ENCODE peak calls at places on chromosomes 12 and 14, in eight cellular contexts. F is IMR-90, T is HCT116, U is heart left ventricle, Z is transverse colon, P is A549, E is body of pancreas, D is GM12878. H is an unnamed sample.

GRCh38 chr14:57317248-57317833 is 48.6 kb downstream of the AP5M1 start:
- DNase-seq in F (peak; percentile 78), T (peak; percentile 79), U (peak; percentile 52), Z (peak; percentile 72), P (peak; percentile 59), E (peak; percentile 80), D (peak; percentile 16), H (peak; percentile 46)

GRCh38 chr12:89704457-89704856 is 4.2 kb downstream of the ATP2B1 start:
- DNase-seq in F (no peak), T (no peak), U (no peak), Z (no peak), P (no peak), E (no peak), D (no peak), H (no peak)

GRCh38 chr14:61475316-61475715 is 153.9 kb downstream of the PRKCH start:
- DNase-seq in F (peak; percentile 84), T (peak; percentile 56), U (no peak), Z (no peak), P (peak; percentile 53), E (no peak), D (no peak), H (no peak)

GRCh38 chr12:124442281-124442680 is 125.1 kb downstream of the NCOR2 start:
- DNase-seq in F (no peak), T (no peak), U (no peak), Z (no peak), P (no peak), E (no peak), D (no peak), H (no peak)

GRCh38 chr12:42756841-42757661 is 167.5 kb upstream of the PRICKLE1 start:
- DNase-seq in F (peak; percentile 91), T (peak; percentile 85), U (no peak), Z (no peak), P (peak; percentile 44), E (peak; percentile 61), D (no peak), H (peak; percentile 39)

GRCh38 chr14:73755434-73756014 is 41.3 kb upstream of the PNMA1 start:
- DNase-seq in F (no peak), T (no peak), U (no peak), Z (peak; percentile 77), P (no peak), E (peak; percentile 62), D (no peak), H (no peak)

GRCh38 chr12:122123051-122123760 is 44.6 kb downstream of the MLXIP start:
- DNase-seq in F (peak; percentile 66), T (peak; percentile 41), U (peak; percentile 55), Z (peak; percentile 83), P (peak; percentile 76), E (peak; percentile 80), D (no peak), H (peak; percentile 77)

GRCh38 chr14:92610849-92611271 is 97.3 kb downstream of the RIN3 start:
- DNase-seq in F (no peak), T (no peak), U (no peak), Z (peak; percentile 80), P (no peak), E (no peak), D (no peak), H (no peak)

GRCh38 chr12:49489720-49490119 is 49.1 kb upstream of the KCNH3 start:
- DNase-seq in F (peak; percentile 92), T (peak; percentile 70), U (no peak), Z (no peak), P (no peak), E (no peak), D (no peak), H (no peak)

GRCh38 chr14:41137741-41138140 is 468.9 kb upstream of the LRFN5 start:
- DNase-seq in F (no peak), T (no peak), U (no peak), Z (no peak), P (no peak), E (no peak), D (no peak), H (no peak)

GRCh38 chr14:31261859-31262739 is 54.5 kb upstream of the HECTD1 start:
- DNase-seq in F (peak; percentile 63), T (no peak), U (no peak), Z (no peak), P (no peak), E (peak; percentile 69), D (peak; percentile 37), H (peak; percentile 29)

GRCh38 chr12:50017047-50017446 is 8.2 kb downstream of the RACGAP1 start:
- DNase-seq in F (peak; percentile 93), T (no peak), U (peak; percentile 56), Z (peak; percentile 47), P (no peak), E (peak; percentile 56), D (no peak), H (peak; percentile 72)

GRCh38 chr14:75926431-75926830 is 55.4 kb downstream of the TGFB3 start:
- DNase-seq in F (no peak), T (no peak), U (no peak), Z (no peak), P (no peak), E (no peak), D (no peak), H (no peak)

GRCh38 chr14:24761141-24761540 is 127.2 kb upstream of the GZMB start:
- DNase-seq in F (no peak), T (no peak), U (no peak), Z (no peak), P (no peak), E (no peak), D (no peak), H (no peak)

GRCh38 chr12:2243275-2243674 is 190.5 kb downstream of the CACNA1C start:
- DNase-seq in F (peak; percentile 32), T (no peak), U (no peak), Z (no peak), P (no peak), E (no peak), D (no peak), H (no peak)

GRCh38 chr14:100761481-100761880 is 34.8 kb downstream of the DLK1 start:
- DNase-seq in F (peak; percentile 91), T (peak; percentile 40), U (no peak), Z (no peak), P (no peak), E (no peak), D (no peak), H (no peak)

GRCh38 chr12:94994312-94994711 is 9.2 kb downstream of the NDUFA12 start:
- DNase-seq in F (peak; percentile 68), T (peak; percentile 43), U (no peak), Z (no peak), P (peak; percentile 57), E (no peak), D (no peak), H (no peak)

GRCh38 chr12:41277019-41277770 is 89.1 kb downstream of the PDZRN4 start:
- DNase-seq in F (peak; percentile 52), T (peak; percentile 19), U (peak; percentile 10), Z (no peak), P (peak; percentile 34), E (peak; percentile 11), D (no peak), H (no peak)

GRCh38 chr12:94229902-94230301 is 81.5 kb downstream of the PLXNC1 start:
- DNase-seq in F (no peak), T (no peak), U (no peak), Z (no peak), P (no peak), E (no peak), D (no peak), H (no peak)

GRCh38 chr12:1553987-1554982 is 40.1 kb downstream of the FBXL14 start:
- DNase-seq in F (no peak), T (no peak), U (no peak), Z (peak; percentile 50), P (no peak), E (no peak), D (peak; percentile 94), H (no peak)

GRCh38 chr14:90400904-90401561 is 4.2 kb downstream of the CALM1 start:
- DNase-seq in F (no peak), T (no peak), U (no peak), Z (no peak), P (no peak), E (no peak), D (no peak), H (no peak)
- H3K27ac ChIP-seq in F (no peak overlapping the region), T (no peak overlapping the region), U (peak overlapping the region; percentile 94), Z (peak overlapping the region; percentile 99), P (no peak overlapping the region), E (no peak overlapping the region), D (no peak overlapping the region), H (no peak overlapping the region)

GRCh38 chr12:4011597-4011996 is 138.4 kb upstream of the PARP11 start:
- DNase-seq in F (no peak), T (no peak), U (no peak), Z (no peak), P (no peak), E (peak; percentile 39), D (no peak), H (no peak)
- TF ChIP-seq POLR2A in F (no peak), T (no peak), U (no peak), Z (no peak), P (no peak), E (peak; percentile 10), D (no peak), H (no peak)

GRCh38 chr12:97560359-97560758 is 97.8 kb downstream of the RMST start:
- DNase-seq in F (no peak), T (no peak), U (no peak), Z (no peak), P (no peak), E (no peak), D (no peak), H (no peak)

GRCh38 chr12:97552410-97553050 is 89.9 kb downstream of the RMST start:
- DNase-seq in F (no peak), T (no peak), U (no peak), Z (no peak), P (no peak), E (no peak), D (no peak), H (no peak)

GRCh38 chr12:97557116-97557515 is 94.5 kb downstream of the RMST start:
- DNase-seq in F (no peak), T (no peak), U (no peak), Z (no peak), P (no peak), E (no peak), D (no peak), H (no peak)

GRCh38 chr12:97556201-97556824 is 93.7 kb downstream of the RMST start:
- DNase-seq in F (no peak), T (no peak), U (peak; percentile 35), Z (no peak), P (no peak), E (no peak), D (no peak), H (no peak)

DNA sequence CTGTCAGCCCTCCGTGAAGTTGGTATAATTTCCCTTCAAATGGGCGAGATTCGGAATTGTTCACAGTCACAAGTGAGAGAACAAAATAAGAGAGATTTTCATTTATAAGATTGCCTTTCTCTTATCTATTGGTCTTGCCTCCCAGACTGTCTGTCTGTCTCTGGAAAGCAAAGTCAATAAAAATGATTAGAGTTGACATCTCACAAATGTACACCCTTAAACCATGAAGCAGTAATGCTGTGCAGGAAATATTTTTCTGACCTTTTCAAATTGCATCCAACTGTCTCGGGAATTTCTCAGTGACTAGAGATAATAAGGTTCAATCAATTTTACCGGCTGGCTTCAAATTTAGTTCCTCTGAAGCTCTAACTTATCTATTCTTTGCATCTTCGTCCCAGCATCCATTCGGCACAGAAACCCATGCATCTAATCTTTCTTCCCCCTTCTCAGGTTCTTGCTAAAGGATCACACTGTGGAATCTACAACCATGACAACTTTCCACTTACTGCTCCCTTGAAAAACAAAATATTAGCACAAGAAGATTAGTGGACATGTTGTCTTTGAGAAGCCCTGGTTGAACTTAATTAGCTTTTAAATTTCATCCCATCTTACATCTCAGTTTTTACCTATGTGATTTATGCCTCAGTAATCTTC is 93.1 kb downstream of the RMST start:
- DNase-seq in F (no peak), T (no peak), U (no peak), Z (no peak), P (no peak), E (no peak), D (no peak), H (no peak)
- H3K4me1 ChIP-seq in F (no peaks in the 10 kb centered on the region), T (no peaks in the 10 kb centered on the region), U (peaks cover 4% of the 10 kb centered on the region), Z (no peaks in the 10 kb centered on the region), P (no peaks in the 10 kb centered on the region), E (no peaks in the 10 kb centered on the region), D (no peaks in the 10 kb centered on the region), H (no peaks in the 10 kb centered on the region)

GRCh38 chr14:103104389-103104653 is 9.8 kb downstream of the EXOC3L4 start:
- DNase-seq in F (no peak), T (no peak), U (no peak), Z (no peak), P (no peak), E (no peak), D (no peak), H (no peak)
- H3K27ac ChIP-seq in F (no peak overlapping the region), T (no peak overlapping the region), U (no peak overlapping the region), Z (peak overlapping the region; percentile 47), P (peak overlapping the region; percentile 94), E (no peak overlapping the region), D (no peak overlapping the region), H (no peak overlapping the region)